ENCODE peak calls at places on chromosomes 12 and 14, in four cellular contexts. W is lung, Q is Panc1, I is brain microvascular endothelial cell. K is an unnamed sample.

GRCh38 chr12:91620949-91621348 is 438.3 kb upstream of the DCN start:
- DNase-seq in W (no peak), Q (no peak), I (no peak), K (no peak)

GRCh38 chr12:100669922-100670321 is 96.4 kb downstream of the GAS2L3 start:
- DNase-seq in W (no peak), Q (no peak), I (no peak), K (no peak)

GRCh38 chr12:22860926-22861325 is 236.0 kb downstream of the ETNK1 start:
- DNase-seq in W (no peak), Q (no peak), I (no peak), K (no peak)

GRCh38 chr14:95597784-95598204 is 62.9 kb downstream of the GLRX5 start:
- DNase-seq in W (no peak), Q (no peak), I (peak), K (no peak)

GRCh38 chr14:54025661-54026060 is 69.0 kb upstream of the BMP4 start:
- DNase-seq in W (peak), Q (no peak), I (peak), K (no peak)

GRCh38 chr12:106790020-106790419 is 15.5 kb downstream of the RIC8B start:
- DNase-seq in W (no peak), Q (no peak), I (no peak), K (no peak)

GRCh38 chr12:41701943-41702601 is 442.6 kb downstream of the GXYLT1 start:
- DNase-seq in W (no peak), Q (no peak), I (no peak), K (no peak)

GRCh38 chr12:67693895-67694294 is 45.4 kb downstream of the DYRK2 start:
- DNase-seq in W (no peak), Q (no peak), I (no peak), K (no peak)

GRCh38 chr12:21169878-21170472 is 39.0 kb downstream of the SLCO1B1 start:
- DNase-seq in W (no peak), Q (peak), I (peak), K (peak)

GRCh38 chr12:2862876-2863275 is 6.0 kb upstream of the TEX52 start:
- DNase-seq in W (no peak), Q (no peak), I (no peak), K (no peak)

GRCh38 chr12:39619660-39620433 is at the start of gene ABCD2:
- DNase-seq in W (no peak), Q (peak), I (peak), K (peak)

GRCh38 chr14:97185186-97185585 is 388.0 kb downstream of the VRK1 start:
- DNase-seq in W (no peak), Q (peak), I (no peak), K (no peak)

GRCh38 chr14:51776102-51776894 is 84.1 kb upstream of the GNG2 start:
- DNase-seq in W (peak), Q (no peak), I (peak), K (peak)

GRCh38 chr14:87430810-87431209 is 562.2 kb downstream of the GALC start:
- DNase-seq in W (no peak), Q (peak), I (no peak), K (no peak)

GRCh38 chr14:88983755-88984154 is 159.3 kb downstream of the TTC8 start:
- DNase-seq in W (no peak), Q (no peak), I (peak), K (no peak)

GRCh38 chr12:27779416-27779815 is 617 bp upstream of the KLHL42 start:
- DNase-seq in W (no peak), Q (no peak), I (peak), K (no peak)

GRCh38 chr12:62726471-62726980 is 208.4 kb downstream of the PPM1H start:
- DNase-seq in W (no peak), Q (no peak), I (no peak), K (no peak)

GRCh38 chr14:102829106-102829505 is 51.9 kb downstream of the TRAF3 start:
- DNase-seq in W (no peak), Q (no peak), I (peak), K (no peak)

GRCh38 chr12:51823875-51824565 is 24.5 kb downstream of the FIGNL2 start:
- DNase-seq in W (no peak), Q (no peak), I (peak), K (no peak)

GRCh38 chr12:78938341-78939084 is 73.9 kb downstream of the SYT1 start:
- DNase-seq in W (no peak), Q (no peak), I (no peak), K (no peak)

GRCh38 chr12:23950011-23950774 is 723 bp upstream of the SOX5 start:
- DNase-seq in W (no peak), Q (no peak), I (peak), K (no peak)

GRCh38 chr12:71465794-71466193 is 26.2 kb downstream of the LGR5 start:
- DNase-seq in W (no peak), Q (no peak), I (no peak), K (no peak)

GRCh38 chr12:47071241-47071852 is 8.1 kb upstream of the PCED1B start:
- DNase-seq in W (no peak), Q (no peak), I (no peak), K (no peak)

GRCh38 chr12:44550377-44550776 is 325.7 kb downstream of the NELL2 start:
- DNase-seq in W (no peak), Q (no peak), I (no peak), K (no peak)

GRCh38 chr14:96145116-96145864 is 59.3 kb upstream of the BDKRB2 start:
- DNase-seq in W (no peak), Q (no peak), I (peak), K (no peak)

GRCh38 chr14:106210650-106211049 is 684.3 kb downstream of the TMEM121 start:
- DNase-seq in W (no peak), Q (no peak), I (no peak), K (no peak)

GRCh38 chr14:30064454-30064853 is 136.8 kb upstream of the PRKD1 start:
- DNase-seq in W (no peak), Q (no peak), I (no peak), K (no peak)

GRCh38 chr12:121748571-121749265 is 36.2 kb downstream of the TMEM120B start:
- DNase-seq in W (no peak), Q (peak), I (peak), K (no peak)
- TF ChIP-seq CTCF in W (no peak), Q (no peak), I (no peak), K (no peak)

DNA sequence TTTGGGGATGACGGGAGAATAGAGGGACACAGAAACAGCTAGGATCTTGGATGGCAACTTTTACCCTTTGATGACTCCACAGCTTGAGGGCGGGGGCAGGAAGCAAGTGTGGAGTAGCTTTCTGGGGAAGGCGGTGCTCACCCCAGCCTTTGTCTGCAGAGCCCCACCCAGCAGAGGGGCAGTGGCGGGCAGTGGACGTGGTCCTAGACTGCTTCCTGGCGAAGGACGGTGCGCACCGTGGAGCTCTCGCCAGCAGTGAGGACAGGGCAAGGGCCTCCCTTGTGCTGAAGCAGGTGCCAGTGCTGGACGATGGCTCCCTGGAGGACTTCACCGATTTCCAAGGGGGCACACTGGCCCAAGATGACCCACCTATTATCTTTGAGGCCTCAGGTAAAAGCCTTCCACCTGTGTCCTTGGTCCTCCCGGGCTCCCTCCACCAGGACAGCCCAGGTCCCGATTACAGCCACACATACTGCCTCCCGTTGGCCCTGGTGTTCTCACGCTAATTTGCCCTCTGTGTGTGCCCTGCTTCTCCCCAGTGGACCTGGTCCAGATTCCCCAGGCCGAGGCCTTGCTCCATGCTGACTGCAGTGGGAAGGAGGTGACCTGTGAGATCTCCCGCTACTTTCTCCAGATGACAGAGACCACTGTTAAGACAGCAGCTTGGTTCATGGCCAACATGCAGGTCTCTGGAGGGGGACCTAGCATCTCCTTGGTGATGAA is 1.2 kb downstream of the TAPBPL start:
- DNase-seq in W (peak), Q (no peak), I (no peak), K (no peak)
- H3K4me3 ChIP-seq in W (no peak), Q (no peak), I (no peak), K (peak)

GRCh38 chr12:112087055-112087850 is 21.3 kb downstream of the NAA25 start:
- DNase-seq in W (no peak), Q (no peak), I (no peak), K (no peak)
- TF ChIP-seq CTCF in W (no peak), Q (no peak), I (peak), K (no peak)

DNA sequence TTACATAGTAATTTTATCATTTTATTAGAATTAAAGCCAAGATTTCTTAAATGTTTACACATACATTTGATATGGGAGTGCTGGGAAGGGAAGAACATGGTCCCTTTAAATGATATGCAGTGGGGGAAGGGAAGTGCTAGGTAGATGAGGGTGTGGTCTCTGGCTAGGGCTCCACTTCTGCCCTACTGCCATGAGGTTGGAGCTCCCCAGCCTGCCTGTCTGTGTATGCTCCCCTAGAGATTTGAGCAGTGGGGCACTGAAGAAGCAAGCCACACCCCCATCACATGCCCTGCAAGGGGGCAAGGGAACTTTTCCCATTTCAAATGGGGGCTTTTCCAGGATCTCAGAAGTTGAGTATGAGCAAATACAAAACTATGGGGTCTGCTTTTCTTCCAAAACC is 25.5 kb downstream of the CLECL1 start:
- DNase-seq in W (no peak), Q (no peak), I (no peak), K (no peak)
- H3K4me3 ChIP-seq in W (no peak), Q (no peak), I (no peak), K (no peak)